ENCODE peak calls at places on chromosomes 12 and 14, in nine cellular contexts. I, K, U, H, X, F, Q, O and Z are unnamed samples.

GRCh38 chr14:42112108-42112507 is 505.4 kb downstream of the LRFN5 start:
- DNase-seq in I (no peak), X (no peak), F (no peak), H (no peak), Q (peak), K (no peak), O (no peak), U (no peak), Z (no peak)

GRCh38 chr14:73613046-73613383 is 698 bp downstream of the ACOT6 start:
- DNase-seq in X (no peak), Q (no peak), O (no peak), K (no peak), I (no peak), U (no peak), H (no peak), F (no peak), Z (no peak)

GRCh38 chr14:104973215-104974145 is 4.7 kb downstream of the AHNAK2 start:
- DNase-seq in F (peak), X (peak), I (peak), Q (peak), O (no peak), U (no peak), H (no peak), K (peak), Z (no peak)

GRCh38 chr14:51650721-51651387 is 856 bp upstream of the FRMD6 start:
- DNase-seq in Q (no peak), I (no peak), H (no peak), F (no peak), K (peak), U (peak), O (no peak), X (peak), Z (no peak)

GRCh38 chr12:29739279-29739991 is 44.3 kb downstream of the TMTC1 start:
- DNase-seq in H (no peak), X (no peak), Q (peak), K (peak), O (no peak), F (no peak), U (no peak), I (no peak), Z (no peak)

GRCh38 chr12:95838125-95838524 is 20.6 kb upstream of the SNRPF start:
- DNase-seq in Q (peak), F (peak), O (no peak), U (no peak), I (no peak), H (no peak), X (no peak), K (no peak), Z (no peak)

GRCh38 chr14:78152246-78153068 is 17.7 kb upstream of the NRXN3 start:
- DNase-seq in U (no peak), O (no peak), F (no peak), I (no peak), H (no peak), K (no peak), Q (no peak), X (no peak), Z (no peak)

GRCh38 chr14:94165744-94166143 is 8.4 kb upstream of the PPP4R4 start:
- DNase-seq in F (no peak), X (no peak), K (no peak), O (no peak), Q (no peak), H (no peak), I (no peak), U (no peak), Z (no peak)

GRCh38 chr12:121451931-121452330 is 52.0 kb downstream of the RNF34 start:
- DNase-seq in U (no peak), F (no peak), Q (no peak), O (no peak), H (no peak), K (no peak), I (no peak), X (no peak), Z (no peak)